ENCODE peak calls at places on chromosomes 13 and 19, in six cellular contexts. W is upper lobe of left lung, S is GM12878, F is HepG2, V is A549, C is K562. U is an unnamed sample.
A peak's percentile ranks its signal among the peaks of the same experiment; 100 is the strongest.

GRCh38 chr13:113730831-113731191 is 28.2 kb upstream of the TMEM255B start:
- ATAC-seq in F (no peak), S (no peak), V (peak; percentile 21), C (no peak), W (no peak), U (no peak)

GRCh38 chr13:73810647-73811046 is 323.6 kb downstream of the KLF12 start:
- ATAC-seq in V (no peak), F (no peak), W (no peak), S (no peak), C (no peak), U (no peak)

GRCh38 chr19:53553159-53553558 is 15.2 kb downstream of the ZNF331 start:
- ATAC-seq in F (no peak), V (no peak), C (no peak), W (no peak), S (peak; percentile 36), U (no peak)

GRCh38 chr13:101398191-101398590 is 18.1 kb downstream of the NALCN start:
- ATAC-seq in F (no peak), V (peak; percentile 25), W (no peak), C (no peak), S (no peak), U (no peak)

GRCh38 chr19:33720155-33720493 is 76.5 kb upstream of the KCTD15 start:
- ATAC-seq in W (peak; percentile 13), S (no peak), V (no peak), F (no peak), C (no peak), U (no peak)

GRCh38 chr19:18504886-18505610 is 16.8 kb downstream of the ELL start:
- ATAC-seq in V (no peak), S (no peak), W (no peak), C (no peak), F (no peak), U (no peak)

GRCh38 chr19:16106121-16106520 is 5.6 kb upstream of the RAB8A start:
- ATAC-seq in C (peak; percentile 65), W (peak; percentile 31), V (peak; percentile 51), F (peak; percentile 15), S (peak; percentile 75), U (no peak)

GRCh38 chr13:51821666-51822065 is 17.7 kb upstream of the DHRS12 start:
- ATAC-seq in F (no peak), W (no peak), C (no peak), V (no peak), S (no peak), U (no peak)

GRCh38 chr13:99955747-99956472 is 15.7 kb downstream of the ZIC5 start:
- ATAC-seq in F (no peak), C (no peak), V (no peak), W (no peak), S (no peak), U (no peak)

GRCh38 chr13:99955107-99955746 is 16.3 kb downstream of the ZIC5 start:
- ATAC-seq in V (no peak), F (no peak), S (no peak), C (no peak), W (no peak), U (no peak)

GRCh38 chr13:99958402-99959126 is 13.0 kb downstream of the ZIC5 start:
- ATAC-seq in F (no peak), S (no peak), C (no peak), V (no peak), W (no peak), U (no peak)

GRCh38 chr13:99959127-99959529 is 12.4 kb downstream of the ZIC5 start:
- ATAC-seq in S (no peak), V (no peak), W (no peak), F (no peak), C (no peak), U (no peak)

DNA sequence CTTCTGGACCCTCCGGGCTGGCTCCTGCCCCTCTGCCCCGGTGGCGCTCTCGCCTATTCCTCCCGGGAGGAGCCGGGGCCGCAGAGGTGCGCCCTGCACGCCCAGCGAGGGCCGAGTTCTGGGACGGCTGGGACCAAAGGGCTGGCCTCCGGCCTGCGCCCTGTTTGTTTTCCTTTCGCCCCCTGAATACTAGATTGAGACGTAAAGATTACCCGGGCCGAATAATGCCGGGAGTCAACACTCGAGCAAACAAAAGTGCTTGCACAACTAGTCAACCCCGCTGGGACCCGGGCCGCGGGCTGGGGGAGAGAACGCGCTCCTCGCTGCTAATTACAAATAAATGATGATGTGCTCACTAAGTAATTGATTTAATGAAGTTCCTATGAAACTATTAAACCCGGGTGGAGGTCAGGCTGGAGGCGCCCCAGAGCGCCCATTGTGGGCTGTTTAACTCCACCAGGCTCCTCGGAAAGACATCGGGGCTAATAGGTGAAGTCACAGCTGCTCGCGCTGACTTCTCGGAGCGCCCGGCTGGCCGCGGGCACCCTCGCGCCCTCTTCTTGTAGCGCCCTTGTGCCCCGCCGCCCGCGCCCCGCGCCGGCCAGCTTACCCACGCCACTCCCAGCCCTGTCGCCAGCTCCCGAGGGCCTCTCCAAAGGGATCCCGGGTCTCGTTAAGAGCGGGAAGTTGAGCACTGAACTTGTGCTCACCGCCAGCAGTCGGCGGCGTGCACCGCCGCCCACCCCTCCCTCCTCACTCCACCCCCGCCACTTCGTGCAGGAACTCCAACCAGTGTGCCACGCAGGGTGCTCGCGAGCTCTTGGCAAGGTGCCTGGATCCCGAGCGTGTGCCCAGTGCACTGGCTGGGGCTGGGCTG is 14.9 kb downstream of the ZIC5 start:
- ATAC-seq in W (no peak), V (no peak), F (peak; percentile 90), C (no peak), S (no peak), U (no peak)
- H3K4me3 ChIP-seq in W (peak overlapping the region; percentile 15), V (no peak overlapping the region), F (peak overlapping the region; percentile 69), C (no peak overlapping the region), S (no peak overlapping the region), U (peak overlapping the region; percentile 38)

DNA sequence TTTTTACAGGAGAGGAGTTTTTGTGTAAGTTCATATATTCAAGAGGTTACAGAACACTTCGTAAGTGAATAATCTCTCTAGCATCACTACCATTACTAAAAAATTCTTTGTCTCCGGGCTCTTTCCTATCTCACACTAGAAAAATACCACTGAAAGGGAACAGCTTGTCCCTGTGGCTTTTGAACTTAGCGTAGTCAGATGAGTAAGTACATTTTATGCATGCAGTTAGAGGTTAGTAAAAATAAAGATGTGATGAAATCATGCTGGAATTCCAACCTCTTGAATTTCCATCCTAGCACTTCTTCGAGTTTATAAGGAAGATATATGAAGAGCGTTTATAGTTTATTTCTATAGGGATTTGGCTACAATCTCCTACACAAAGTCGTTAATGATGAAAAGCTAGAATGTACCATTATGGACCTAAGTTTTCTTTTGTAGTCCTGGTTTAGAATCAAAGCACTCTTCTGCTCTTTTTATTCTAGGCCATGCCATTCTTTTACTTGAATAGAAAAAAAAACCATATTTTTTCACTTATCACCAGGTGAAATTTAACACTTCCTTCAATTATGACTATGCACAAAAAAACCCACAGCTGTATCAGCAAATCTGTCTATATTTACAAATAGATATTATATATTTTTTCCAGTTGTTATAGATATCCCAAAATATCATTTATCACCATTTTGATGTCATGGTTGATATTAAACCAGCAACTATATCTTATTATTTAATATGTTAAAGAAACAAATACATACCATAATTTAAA is 139.9 kb upstream of the PCDH9 start:
- ATAC-seq in W (no peak), V (no peak), S (no peak), F (no peak), C (no peak), U (peak; percentile 43)
- TF ChIP-seq EP300 in W (no peak), V (no peak), S (no peak), F (no peak), C (no peak), U (no peak)

GRCh38 chr19:49423278-49423984 is at the start of gene PTH2:
- ATAC-seq in F (no peak), W (no peak), C (no peak), V (no peak), S (no peak), U (no peak)
- H3K4me3 ChIP-seq in F (peak within 1 kb of the TSS; percentile 26), W (peak within 1 kb of the TSS; percentile 23), C (peak within 1 kb of the TSS; percentile 9), V (peak within 1 kb of the TSS; percentile 38), S (no peak within 1 kb of the TSS), U (peak within 1 kb of the TSS; percentile 15)

GRCh38 chr13:25934127-25934526 is 117.7 kb downstream of the SHISA2 start:
- ATAC-seq in F (no peak), V (no peak), C (no peak), W (no peak), S (no peak), U (no peak)
- TF ChIP-seq EP300 in F (no peak), V (no peak), C (no peak), W (no peak), S (no peak), U (no peak)

U was measured in gastroesophageal sphincter.